ENCODE peak calls at places on chromosomes 16 and 17, in four cellular contexts. I is thoracic aorta; V is effector memory CD4-positive, alpha-beta T cell; D is tibial artery. O is an unnamed sample.

GRCh38 chr16:69417537-69418199 is 6.8 kb upstream of the CYB5B start:
- DNase-seq in I (no peak), V (no peak), D (no peak), O (no peak)

GRCh38 chr16:79316004-79316458 is 284.5 kb downstream of the MAF start:
- DNase-seq in I (no peak), V (no peak), D (no peak), O (no peak)

GRCh38 chr17:40922239-40922638 is 15.2 kb downstream of the KRT23 start:
- DNase-seq in V (no peak), D (peak), I (no peak), O (no peak)

GRCh38 chr17:72503556-72503955 is 382.7 kb downstream of the SOX9 start:
- DNase-seq in D (no peak), V (no peak), I (no peak), O (no peak)

GRCh38 chr17:39517224-39517623 is 55.9 kb downstream of the CDK12 start:
- DNase-seq in I (no peak), D (no peak), V (no peak), O (no peak)

GRCh38 chr16:50316848-50317630 is 50.7 kb downstream of the ADCY7 start:
- DNase-seq in V (no peak), D (no peak), I (no peak), O (no peak)

GRCh38 chr17:30095507-30096244 is 20.9 kb upstream of the NSRP1 start:
- DNase-seq in V (no peak), I (no peak), D (no peak), O (peak)

GRCh38 chr17:78822552-78822951 is 18.1 kb downstream of the USP36 start:
- DNase-seq in V (no peak), D (no peak), I (no peak), O (no peak)

GRCh38 chr17:61155590-61156181 is 244.0 kb upstream of the TBX2 start:
- DNase-seq in I (no peak), D (no peak), V (no peak), O (no peak)

GRCh38 chr17:19495828-19496227 is 37.8 kb upstream of the SLC47A1 start:
- DNase-seq in I (no peak), V (no peak), D (no peak), O (no peak)

DNA sequence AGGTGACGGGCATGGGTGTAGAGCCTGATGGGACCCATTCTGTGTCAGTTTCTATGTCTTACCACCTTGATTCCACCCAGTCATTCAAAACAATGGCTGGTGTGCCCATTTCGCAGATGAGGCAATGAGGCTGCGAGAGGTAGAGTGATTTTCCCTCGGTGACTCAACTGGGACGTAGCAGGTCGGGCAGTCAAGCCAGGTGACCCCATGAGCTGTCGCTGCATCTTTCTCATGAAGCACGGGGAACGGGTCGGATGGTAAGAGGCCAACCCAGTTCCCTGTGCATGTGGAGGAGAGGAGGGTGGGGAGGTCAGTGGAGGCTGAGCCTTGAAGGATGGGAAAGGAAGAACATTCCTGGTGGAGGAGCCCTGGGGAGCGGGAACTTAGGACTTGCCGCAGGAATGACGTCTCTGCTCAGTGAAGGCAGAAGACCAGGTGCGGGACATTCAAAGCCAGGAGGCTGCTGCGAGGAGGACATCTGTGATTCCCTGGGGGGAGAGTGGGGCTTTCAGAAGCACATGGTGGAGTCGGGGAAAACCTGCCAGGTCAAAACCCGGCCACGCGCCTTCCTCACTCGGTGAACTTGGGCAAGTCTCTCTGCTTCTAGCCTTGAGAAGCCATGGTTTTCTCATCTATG is 1.1 kb downstream of the IL21R start:
- DNase-seq in V (peak), D (no peak), I (no peak), O (peak)
- H3K4me3 ChIP-seq in V (peak), D (no peak), I (peak), O (peak)

DNA sequence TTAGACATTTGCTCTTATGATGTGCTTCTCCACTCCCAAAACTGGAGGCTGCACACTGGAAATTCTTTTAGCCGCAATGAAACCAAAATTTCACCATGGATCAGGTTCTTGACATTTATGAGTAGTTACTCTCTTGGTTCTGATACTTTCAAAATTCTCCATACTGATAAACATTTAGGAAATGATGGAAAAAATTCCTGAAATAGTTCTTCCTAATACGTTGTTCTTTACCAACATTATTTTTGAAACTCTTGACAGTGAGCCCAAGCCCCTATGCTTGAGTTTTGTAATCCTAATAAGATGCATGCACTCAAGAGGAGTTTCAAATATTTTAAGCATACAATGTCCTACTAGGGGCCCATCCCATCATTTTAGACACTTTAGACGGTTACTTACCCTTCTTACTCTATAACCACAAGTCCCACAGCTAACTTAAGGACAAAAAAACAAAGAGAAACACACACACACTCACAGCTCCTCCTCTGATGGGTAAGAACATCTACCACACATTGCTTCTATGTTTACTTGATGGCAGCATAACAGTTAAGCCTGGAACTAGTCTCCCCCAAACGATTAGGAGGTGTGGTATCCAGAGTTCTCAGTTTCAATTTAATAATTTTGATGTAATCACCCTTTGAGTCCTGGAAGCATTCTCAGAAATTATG is 3.7 kb downstream of the VEZF1 start:
- DNase-seq in I (no peak), V (no peak), D (no peak), O (no peak)
- H3K4me3 ChIP-seq in I (peak), V (no peak), D (peak), O (no peak)

DNA sequence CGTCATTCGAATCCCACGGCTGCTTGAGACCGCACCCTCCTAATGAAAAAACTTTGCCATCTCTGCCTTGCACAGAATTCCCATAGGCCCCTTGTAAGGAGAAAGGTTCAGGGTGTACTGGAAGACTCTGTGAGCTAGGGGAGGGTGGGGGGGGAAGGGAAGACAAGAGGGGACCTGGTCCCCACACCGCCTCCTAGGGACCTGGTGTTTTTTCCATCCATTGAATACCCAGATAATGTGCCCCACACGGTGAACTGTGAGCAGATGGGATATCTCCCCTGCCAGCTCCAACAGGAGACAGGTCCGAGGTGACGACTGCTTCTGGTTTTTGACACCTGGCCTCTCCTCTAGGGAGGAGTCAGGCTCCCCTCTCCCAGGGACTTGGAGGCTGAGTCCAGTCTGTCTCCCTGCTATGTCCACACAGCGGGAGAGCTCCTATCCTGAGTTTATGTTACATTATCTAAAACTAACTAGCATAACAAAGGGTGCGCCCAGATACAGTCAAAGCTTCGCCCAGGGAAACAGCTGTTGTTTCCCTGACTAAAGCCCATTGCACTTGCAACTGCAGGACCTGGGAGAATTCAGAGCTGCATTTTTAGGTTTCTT is 1.8 kb downstream of the MARVELD3 start:
- DNase-seq in I (no peak), V (no peak), D (no peak), O (no peak)
- H3K4me3 ChIP-seq in I (no peak), V (no peak), D (no peak), O (no peak)

GRCh38 chr17:4229627-4230026 is 34.2 kb downstream of the ANKFY1 start:
- DNase-seq in D (peak), I (peak), V (no peak), O (peak)
- H3K4me3 ChIP-seq in D (peak), I (peak), V (no peak), O (peak)

DNA sequence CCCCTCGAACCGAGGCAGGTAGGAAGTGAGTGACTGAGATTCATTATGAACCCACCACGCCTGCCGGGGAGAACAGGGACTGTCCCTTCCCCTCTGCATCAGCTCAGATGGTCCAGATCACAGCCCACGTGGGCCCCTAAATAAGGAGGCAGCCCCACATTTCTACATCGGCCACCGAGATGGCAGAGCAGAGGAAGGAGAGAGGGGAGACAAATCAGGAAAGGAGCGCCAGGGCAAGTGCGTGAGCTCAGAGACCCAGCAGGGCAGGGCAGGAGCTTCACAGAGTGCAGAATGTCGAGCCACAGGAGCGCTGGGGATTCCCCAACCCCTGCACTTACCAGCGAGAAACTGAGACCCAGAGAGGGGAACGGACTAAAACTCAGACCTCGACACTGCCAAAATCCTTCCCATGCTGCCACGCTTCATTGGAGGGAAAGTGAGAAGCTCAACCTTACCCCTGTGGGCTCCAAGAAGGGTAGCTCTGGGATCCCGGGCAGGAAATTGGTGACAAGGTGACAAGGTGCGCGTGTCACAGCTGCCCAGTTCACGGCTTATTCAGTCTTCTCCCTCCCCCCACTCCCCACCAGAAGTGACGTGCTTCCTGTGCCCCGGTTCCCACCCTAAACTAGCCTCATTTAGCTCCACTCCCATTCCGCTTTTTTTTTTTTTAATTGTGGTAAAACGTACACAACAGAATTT is at the start of gene ICAM2:
- DNase-seq in V (peak), D (peak), I (peak), O (no peak)
- H3K4me3 ChIP-seq in V (peak), D (peak), I (peak), O (peak)

GRCh38 chr17:83009414-83010322 is 69.7 kb upstream of the METRNL start:
- DNase-seq in I (no peak), D (no peak), V (no peak), O (peak)
- H3K4me3 ChIP-seq in I (no peak), D (no peak), V (no peak), O (no peak)